ENCODE peak calls at places on chromosomes 12 and 14, in six cellular contexts. One of them, this sample, is unnamed.

GRCh38 chr12:55757701-55758100 is 14.8 kb downstream of the GDF11 start:
- DNase-seq in left lung: no peak
- DNase-seq in mesothelial cell of epicardium: no peak
- DNase-seq in GM12865: no peak
- DNase-seq in lower lobe of right lung: no peak
- DNase-seq in AG09309: no peak
- DNase-seq in this sample: no peak

GRCh38 chr14:55546212-55546874 is 33.7 kb upstream of the KTN1 start:
- DNase-seq in left lung: no peak
- DNase-seq in AG09309: no peak
- DNase-seq in GM12865: peak
- DNase-seq in mesothelial cell of epicardium: no peak
- DNase-seq in lower lobe of right lung: no peak
- DNase-seq in this sample: no peak

GRCh38 chr12:28459481-28459880 is 269.2 kb downstream of the CCDC91 start:
- DNase-seq in left lung: no peak
- DNase-seq in mesothelial cell of epicardium: no peak
- DNase-seq in lower lobe of right lung: no peak
- DNase-seq in AG09309: no peak
- DNase-seq in GM12865: no peak
- DNase-seq in this sample: no peak

GRCh38 chr14:101077511-101078074 is 174.1 kb upstream of the RTL1 start:
- DNase-seq in lower lobe of right lung: no peak
- DNase-seq in AG09309: no peak
- DNase-seq in GM12865: no peak
- DNase-seq in mesothelial cell of epicardium: peak
- DNase-seq in left lung: peak
- DNase-seq in this sample: no peak

GRCh38 chr12:133180669-133181068 is 626 bp upstream of the ZNF268 start:
- DNase-seq in left lung: no peak
- DNase-seq in AG09309: no peak
- DNase-seq in lower lobe of right lung: no peak
- DNase-seq in GM12865: no peak
- DNase-seq in mesothelial cell of epicardium: no peak
- DNase-seq in this sample: no peak

GRCh38 chr14:47526591-47527244 is 148.7 kb downstream of the MDGA2 start:
- DNase-seq in lower lobe of right lung: no peak
- DNase-seq in mesothelial cell of epicardium: no peak
- DNase-seq in AG09309: no peak
- DNase-seq in GM12865: no peak
- DNase-seq in left lung: no peak
- DNase-seq in this sample: no peak

GRCh38 chr14:68726093-68726695 is 66.7 kb downstream of the ZFP36L1 start:
- DNase-seq in lower lobe of right lung: no peak
- DNase-seq in GM12865: no peak
- DNase-seq in left lung: no peak
- DNase-seq in mesothelial cell of epicardium: no peak
- DNase-seq in AG09309: no peak
- DNase-seq in this sample: no peak

GRCh38 chr12:97308576-97309198 is 153.9 kb upstream of the RMST start:
- DNase-seq in mesothelial cell of epicardium: no peak
- DNase-seq in lower lobe of right lung: no peak
- DNase-seq in AG09309: peak
- DNase-seq in left lung: no peak
- DNase-seq in GM12865: peak
- DNase-seq in this sample: peak

GRCh38 chr14:20801726-20802125 is 918 bp downstream of the RNASE1 start:
- DNase-seq in GM12865: no peak
- DNase-seq in left lung: peak
- DNase-seq in AG09309: no peak
- DNase-seq in mesothelial cell of epicardium: no peak
- DNase-seq in lower lobe of right lung: peak
- DNase-seq in this sample: no peak

GRCh38 chr12:99911967-99912366 is 72.8 kb downstream of the ANKS1B start:
- DNase-seq in lower lobe of right lung: no peak
- DNase-seq in mesothelial cell of epicardium: no peak
- DNase-seq in GM12865: peak
- DNase-seq in left lung: no peak
- DNase-seq in AG09309: peak
- DNase-seq in this sample: no peak

GRCh38 chr14:25006961-25007795 is 42.8 kb downstream of the STXBP6 start:
- DNase-seq in lower lobe of right lung: no peak
- DNase-seq in left lung: no peak
- DNase-seq in GM12865: no peak
- DNase-seq in AG09309: peak
- DNase-seq in mesothelial cell of epicardium: no peak
- DNase-seq in this sample: no peak

GRCh38 chr12:57241556-57242310 is 9.3 kb downstream of the STAC3 start:
- DNase-seq in lower lobe of right lung: no peak
- DNase-seq in mesothelial cell of epicardium: no peak
- DNase-seq in GM12865: no peak
- DNase-seq in AG09309: no peak
- DNase-seq in left lung: no peak
- DNase-seq in this sample: no peak

GRCh38 chr12:110694330-110694891 is 5.5 kb upstream of the HVCN1 start:
- DNase-seq in mesothelial cell of epicardium: no peak
- DNase-seq in AG09309: no peak
- DNase-seq in GM12865: no peak
- DNase-seq in lower lobe of right lung: peak
- DNase-seq in left lung: peak
- DNase-seq in this sample: no peak

GRCh38 chr12:51275088-51275487 is 4.9 kb upstream of the SMAGP start:
- DNase-seq in left lung: no peak
- DNase-seq in lower lobe of right lung: no peak
- DNase-seq in mesothelial cell of epicardium: no peak
- DNase-seq in GM12865: no peak
- DNase-seq in AG09309: no peak
- DNase-seq in this sample: no peak

GRCh38 chr12:105852958-105853357 is 285.8 kb downstream of the NUAK1 start:
- DNase-seq in mesothelial cell of epicardium: no peak
- DNase-seq in left lung: no peak
- DNase-seq in lower lobe of right lung: no peak
- DNase-seq in GM12865: no peak
- DNase-seq in AG09309: no peak
- DNase-seq in this sample: no peak

GRCh38 chr12:47133981-47134380 is 54.2 kb upstream of the AMIGO2 start:
- DNase-seq in GM12865: no peak
- DNase-seq in lower lobe of right lung: no peak
- DNase-seq in mesothelial cell of epicardium: no peak
- DNase-seq in left lung: no peak
- DNase-seq in AG09309: no peak
- DNase-seq in this sample: no peak

GRCh38 chr12:129136694-129137325 is 283.5 kb downstream of the GLT1D1 start:
- DNase-seq in lower lobe of right lung: no peak
- DNase-seq in left lung: no peak
- DNase-seq in mesothelial cell of epicardium: no peak
- DNase-seq in GM12865: no peak
- DNase-seq in AG09309: no peak
- DNase-seq in this sample: no peak

GRCh38 chr14:53529519-53529918 is 376.4 kb upstream of the DDHD1 start:
- DNase-seq in AG09309: no peak
- DNase-seq in mesothelial cell of epicardium: no peak
- DNase-seq in GM12865: no peak
- DNase-seq in lower lobe of right lung: no peak
- DNase-seq in left lung: no peak
- DNase-seq in this sample: no peak

GRCh38 chr12:100154472-100155247 is 12.0 kb upstream of the BLTP3B start:
- DNase-seq in left lung: peak
- DNase-seq in mesothelial cell of epicardium: peak
- DNase-seq in lower lobe of right lung: peak
- DNase-seq in GM12865: peak
- DNase-seq in AG09309: no peak
- DNase-seq in this sample: no peak

GRCh38 chr12:3168775-3169221 is 91.6 kb downstream of the TSPAN9 start:
- DNase-seq in lower lobe of right lung: no peak
- DNase-seq in GM12865: no peak
- DNase-seq in AG09309: peak
- DNase-seq in left lung: no peak
- DNase-seq in mesothelial cell of epicardium: peak
- DNase-seq in this sample: peak

GRCh38 chr14:100692859-100693558 is 33.7 kb upstream of the DLK1 start:
- DNase-seq in GM12865: no peak
- DNase-seq in lower lobe of right lung: no peak
- DNase-seq in AG09309: peak
- DNase-seq in left lung: peak
- DNase-seq in mesothelial cell of epicardium: no peak
- DNase-seq in this sample: peak

GRCh38 chr12:12072064-12072760 is 1.5 kb downstream of the BCL2L14 start:
- DNase-seq in mesothelial cell of epicardium: no peak
- DNase-seq in lower lobe of right lung: peak
- DNase-seq in AG09309: no peak
- DNase-seq in GM12865: peak
- DNase-seq in left lung: peak
- DNase-seq in this sample: no peak

GRCh38 chr12:12070149-12070548 is 590 bp upstream of the BCL2L14 start:
- DNase-seq in mesothelial cell of epicardium: no peak
- DNase-seq in left lung: no peak
- DNase-seq in lower lobe of right lung: no peak
- DNase-seq in GM12865: no peak
- DNase-seq in AG09309: no peak
- DNase-seq in this sample: no peak

DNA sequence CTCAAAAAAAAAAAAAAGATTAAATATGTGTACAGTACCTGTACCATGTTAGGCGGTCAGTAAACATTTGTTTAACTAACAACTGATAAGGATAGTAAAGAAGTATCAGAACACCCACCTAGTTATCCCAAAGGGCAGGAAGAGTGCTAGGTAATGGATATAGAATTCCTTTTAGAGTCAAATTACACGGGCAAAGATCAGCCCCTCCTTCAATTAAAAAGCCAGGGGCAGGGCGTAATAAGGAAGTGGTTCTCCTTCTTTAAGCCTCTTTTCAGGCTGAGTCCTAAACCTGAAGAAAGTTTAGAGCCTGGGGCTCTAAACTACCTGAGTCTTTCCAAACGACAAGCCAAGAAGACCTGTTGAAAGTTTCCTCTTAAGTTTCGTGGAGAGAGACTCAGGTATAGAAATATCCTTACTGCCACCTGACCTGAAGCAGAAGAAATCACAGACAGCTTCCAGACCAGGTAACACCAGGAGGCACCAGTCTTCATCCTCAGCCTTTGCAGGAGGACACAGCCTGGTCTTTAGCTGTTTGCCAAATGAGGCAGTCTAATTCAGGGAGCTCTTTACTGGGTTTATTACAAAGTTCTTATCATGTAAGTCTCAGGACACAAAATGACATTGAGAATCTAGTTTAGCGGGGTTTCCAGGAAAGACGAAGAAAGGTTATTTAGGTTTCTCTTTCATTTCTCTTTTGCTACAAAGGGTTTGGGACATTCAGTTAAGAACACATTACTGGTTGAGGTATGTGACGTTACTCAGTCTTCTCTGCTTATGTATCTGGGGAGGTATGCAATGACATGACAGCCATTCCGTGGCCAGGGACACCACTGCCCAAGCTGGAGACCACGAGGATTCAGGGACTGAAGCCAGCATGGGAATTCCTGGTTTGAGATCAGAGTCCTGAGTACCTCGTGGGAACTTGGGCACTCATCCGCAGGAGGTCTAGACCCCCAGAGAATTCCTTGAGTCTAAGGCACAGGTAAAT is at the start of gene BCL2L14:
- DNase-seq in lower lobe of right lung: no peak
- DNase-seq in mesothelial cell of epicardium: no peak
- DNase-seq in AG09309: no peak
- DNase-seq in GM12865: peak
- DNase-seq in left lung: no peak
- DNase-seq in this sample: no peak
- TF ChIP-seq CTCF in lower lobe of right lung: no peak
- TF ChIP-seq CTCF in mesothelial cell of epicardium: no peak
- TF ChIP-seq CTCF in AG09309: no peak
- TF ChIP-seq CTCF in GM12865: no peak
- TF ChIP-seq CTCF in left lung: no peak
- TF ChIP-seq CTCF in this sample: no peak

GRCh38 chr14:63496837-63497400 is 46.3 kb downstream of the PPP2R5E start:
- DNase-seq in mesothelial cell of epicardium: no peak
- DNase-seq in lower lobe of right lung: no peak
- DNase-seq in GM12865: no peak
- DNase-seq in left lung: peak
- DNase-seq in AG09309: no peak
- DNase-seq in this sample: no peak

GRCh38 chr14:63492391-63492790 is 50.8 kb downstream of the PPP2R5E start:
- DNase-seq in left lung: no peak
- DNase-seq in AG09309: peak
- DNase-seq in GM12865: no peak
- DNase-seq in mesothelial cell of epicardium: no peak
- DNase-seq in lower lobe of right lung: no peak
- DNase-seq in this sample: peak

GRCh38 chr14:63487724-63488123 is 55.5 kb downstream of the PPP2R5E start:
- DNase-seq in GM12865: no peak
- DNase-seq in mesothelial cell of epicardium: no peak
- DNase-seq in lower lobe of right lung: no peak
- DNase-seq in AG09309: no peak
- DNase-seq in left lung: no peak
- DNase-seq in this sample: no peak

DNA sequence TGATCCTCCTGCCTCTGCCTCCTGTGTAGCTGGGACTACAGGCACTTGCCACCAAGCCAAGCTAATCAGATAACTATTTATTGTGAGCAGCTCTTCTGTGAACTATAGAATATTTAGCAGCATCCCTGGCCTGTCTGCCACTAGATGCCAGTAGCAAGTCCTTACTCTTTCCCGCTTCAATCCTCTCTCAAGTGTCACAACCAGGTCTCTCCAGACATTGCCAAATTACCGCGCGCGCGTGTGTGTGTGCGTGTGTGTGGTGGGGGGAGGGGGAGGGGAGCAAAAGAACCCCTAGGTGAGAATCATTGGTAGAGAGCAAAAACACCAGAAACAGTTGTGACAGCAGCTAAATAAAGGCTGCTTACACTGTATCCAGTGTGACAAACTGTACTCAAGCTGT is 49.9 kb downstream of the PPP2R5E start:
- DNase-seq in GM12865: peak
- DNase-seq in left lung: no peak
- DNase-seq in AG09309: no peak
- DNase-seq in mesothelial cell of epicardium: no peak
- DNase-seq in lower lobe of right lung: no peak
- DNase-seq in this sample: no peak
- TF ChIP-seq CTCF in GM12865: no peak
- TF ChIP-seq CTCF in left lung: peak
- TF ChIP-seq CTCF in AG09309: peak
- TF ChIP-seq CTCF in mesothelial cell of epicardium: no peak
- TF ChIP-seq CTCF in lower lobe of right lung: no peak
- TF ChIP-seq CTCF in this sample: peak

DNA sequence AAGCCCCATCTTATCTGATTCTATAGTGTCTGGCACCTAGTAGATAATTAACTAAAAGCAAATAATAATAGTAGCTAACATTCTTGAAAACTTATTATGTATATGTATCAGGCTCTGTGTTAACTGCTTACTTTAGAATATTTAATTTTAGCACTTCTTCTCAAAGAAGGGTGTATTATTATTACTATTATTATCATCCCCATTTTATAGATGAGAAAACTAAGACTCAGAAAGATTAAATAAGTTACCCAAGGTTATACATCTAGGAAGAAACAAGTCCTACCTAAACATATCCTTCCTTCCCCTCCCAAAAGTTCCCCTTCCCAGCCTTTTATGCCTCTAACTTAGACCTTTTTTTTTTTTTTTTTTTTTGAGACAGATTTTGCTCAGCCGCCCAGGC is 61.4 kb downstream of the UBR7 start:
- DNase-seq in lower lobe of right lung: no peak
- DNase-seq in GM12865: no peak
- DNase-seq in mesothelial cell of epicardium: no peak
- DNase-seq in left lung: no peak
- DNase-seq in AG09309: no peak
- DNase-seq in this sample: no peak
- TF ChIP-seq CTCF in lower lobe of right lung: no peak
- TF ChIP-seq CTCF in GM12865: no peak
- TF ChIP-seq CTCF in mesothelial cell of epicardium: no peak
- TF ChIP-seq CTCF in left lung: no peak
- TF ChIP-seq CTCF in AG09309: no peak
- TF ChIP-seq CTCF in this sample: no peak

GRCh38 chr12:120346681-120347080 is 19.1 kb upstream of the PLA2G1B start:
- DNase-seq in lower lobe of right lung: no peak
- DNase-seq in AG09309: no peak
- DNase-seq in left lung: no peak
- DNase-seq in mesothelial cell of epicardium: no peak
- DNase-seq in GM12865: no peak
- DNase-seq in this sample: no peak
- TF ChIP-seq CTCF in lower lobe of right lung: no peak
- TF ChIP-seq CTCF in AG09309: no peak
- TF ChIP-seq CTCF in left lung: no peak
- TF ChIP-seq CTCF in mesothelial cell of epicardium: peak
- TF ChIP-seq CTCF in GM12865: no peak
- TF ChIP-seq CTCF in this sample: no peak